ENCODE peak calls at places on chromosomes 4 and X, in five cellular contexts. Q is upper lobe of right lung, T is GM12891, L is substantia nigra, V is KG1. W is an unnamed sample.

GRCh38 chrX:146006637-146007036 is 189.0 kb downstream of the SLITRK2 start:
- DNase-seq in Q (no peak), T (no peak), L (no peak), V (no peak), W (no peak)

GRCh38 chrX:19852014-19853005 is 35.1 kb downstream of the SH3KBP1 start:
- DNase-seq in Q (no peak), T (no peak), L (no peak), V (no peak), W (no peak)

GRCh38 chr4:123832173-123833026 is 435.8 kb downstream of the SPRY1 start:
- DNase-seq in Q (no peak), T (no peak), L (no peak), V (no peak), W (no peak)

GRCh38 chrX:150360331-150360730 is 2.8 kb upstream of the MAMLD1 start:
- DNase-seq in Q (no peak), T (no peak), L (no peak), V (no peak), W (no peak)

GRCh38 chr4:10403633-10404445 is 53.4 kb downstream of the ZNF518B start:
- DNase-seq in Q (no peak), T (no peak), L (no peak), V (no peak), W (peak)

GRCh38 chrX:11460347-11460746 is 167.1 kb downstream of the AMELX start:
- DNase-seq in Q (no peak), T (no peak), L (no peak), V (no peak), W (no peak)

GRCh38 chr4:179095585-179096228 is 1653.5 kb upstream of the AGA start:
- DNase-seq in Q (no peak), T (no peak), L (peak), V (no peak), W (peak)

GRCh38 chr4:36374836-36375511 is 93.6 kb downstream of the DTHD1 start:
- DNase-seq in Q (no peak), T (no peak), L (no peak), V (no peak), W (no peak)

GRCh38 chr4:24219171-24219570 is 329.3 kb upstream of the PPARGC1A start:
- DNase-seq in Q (no peak), T (no peak), L (no peak), V (no peak), W (no peak)

GRCh38 chrX:139739138-139739537 is 31.2 kb upstream of the MCF2 start:
- DNase-seq in Q (no peak), T (no peak), L (no peak), V (no peak), W (no peak)

GRCh38 chr4:107153228-107153627 is 117.1 kb upstream of the DKK2 start:
- DNase-seq in Q (no peak), T (no peak), L (no peak), V (no peak), W (no peak)

GRCh38 chr4:186514271-186514950 is 41.0 kb downstream of the MTNR1A start:
- DNase-seq in Q (no peak), T (no peak), L (no peak), V (no peak), W (no peak)

GRCh38 chr4:16642897-16643296 is 255.5 kb downstream of the LDB2 start:
- DNase-seq in Q (no peak), T (no peak), L (no peak), V (no peak), W (no peak)

GRCh38 chr4:165331316-165331715 is 3.8 kb downstream of the MSMO1 start:
- DNase-seq in Q (no peak), T (no peak), L (no peak), V (no peak), W (no peak)

GRCh38 chr4:143773998-143774898 is 73.8 kb upstream of the FREM3 start:
- DNase-seq in Q (no peak), T (peak), L (no peak), V (no peak), W (peak)

GRCh38 chr4:74621616-74622015 is 172.7 kb downstream of the BTC start:
- DNase-seq in Q (no peak), T (no peak), L (no peak), V (no peak), W (no peak)